ENCODE peak calls at places on chromosomes 7 and 10, in six cellular contexts. A is epithelial cell of esophagus, W is uterus, Q is fibroblast of pulmonary artery, D is progenitor cell of endocrine pancreas, Y is cardiac muscle cell. I is an unnamed sample.

GRCh38 chr10:74177140-74177677 is 26.2 kb downstream of the ADK start:
- DNase-seq in Q (no peak), D (no peak), Y (no peak), W (no peak), A (peak), I (peak)

GRCh38 chr7:77710067-77710466 is 13.8 kb downstream of the RSBN1L start:
- DNase-seq in W (no peak), Y (no peak), D (no peak), Q (no peak), A (no peak), I (no peak)

GRCh38 chr10:59366310-59366709 is 4.0 kb upstream of the FAM13C start:
- DNase-seq in Q (peak), Y (no peak), D (no peak), A (no peak), W (peak), I (no peak)

GRCh38 chr10:42951486-42952251 is 125.2 kb upstream of the RET start:
- DNase-seq in D (peak), Q (peak), W (no peak), Y (peak), A (no peak), I (no peak)

GRCh38 chr7:153509763-153510162 is 542.4 kb upstream of the DPP6 start:
- DNase-seq in W (no peak), D (no peak), A (no peak), Q (no peak), Y (no peak), I (no peak)

GRCh38 chr10:97915761-97916160 is 66.1 kb downstream of the GOLGA7B start:
- DNase-seq in W (no peak), D (no peak), A (no peak), Q (no peak), Y (no peak), I (no peak)

GRCh38 chr7:16649196-16649595 is 3.2 kb downstream of the BZW2 start:
- DNase-seq in D (no peak), W (no peak), Q (peak), Y (no peak), A (peak), I (peak)

GRCh38 chr7:36806897-36807296 is 82.6 kb upstream of the AOAH start:
- DNase-seq in A (no peak), Q (no peak), W (no peak), Y (no peak), D (no peak), I (no peak)

GRCh38 chr10:12719365-12719764 is 282.1 kb downstream of the CCDC3 start:
- DNase-seq in D (no peak), Y (no peak), W (no peak), A (peak), Q (peak), I (peak)

GRCh38 chr10:5557040-5557721 is 32.4 kb downstream of the CALML3 start:
- DNase-seq in D (no peak), Y (no peak), W (peak), A (no peak), Q (no peak), I (no peak)

GRCh38 chr10:122515588-122516231 is 44.8 kb upstream of the DMBT1 start:
- DNase-seq in A (peak), D (no peak), Q (peak), W (no peak), Y (no peak), I (peak)

GRCh38 chr10:119693262-119693957 is 32.4 kb upstream of the INPP5F start:
- DNase-seq in A (no peak), D (no peak), Q (no peak), W (no peak), Y (no peak), I (no peak)

GRCh38 chr7:77983973-77984372 is 185.4 kb downstream of the PHTF2 start:
- DNase-seq in D (no peak), Y (no peak), A (no peak), W (no peak), Q (no peak), I (no peak)

GRCh38 chr7:155402941-155403340 is 55.0 kb upstream of the EN2 start:
- DNase-seq in D (no peak), W (no peak), Y (no peak), A (no peak), Q (no peak), I (no peak)

GRCh38 chr10:32985781-32986350 is 27.8 kb upstream of the ITGB1 start:
- DNase-seq in Y (no peak), W (no peak), A (no peak), Q (peak), D (no peak), I (peak)

GRCh38 chr10:18625906-18626305 is 25.5 kb downstream of the NSUN6 start:
- DNase-seq in Q (no peak), A (no peak), D (no peak), W (no peak), Y (no peak), I (no peak)

GRCh38 chr7:136117539-136117938 is 140.4 kb upstream of the MTPN start:
- DNase-seq in Y (no peak), Q (no peak), W (no peak), D (no peak), A (no peak), I (no peak)

GRCh38 chr7:138543739-138544138 is 83.7 kb downstream of the TRIM24 start:
- DNase-seq in D (no peak), Y (no peak), Q (no peak), A (no peak), W (no peak), I (no peak)

GRCh38 chr10:30894221-30894620 is 137.4 kb downstream of the ZNF438 start:
- DNase-seq in W (no peak), Q (no peak), Y (no peak), D (no peak), A (no peak), I (no peak)

GRCh38 chr7:5597772-5598171 is 174.1 kb upstream of the TNRC18 start:
- DNase-seq in D (no peak), W (no peak), Y (no peak), A (no peak), Q (peak), I (no peak)

GRCh38 chr10:94362360-94363250 is at the start of gene NOC3L:
- DNase-seq in D (peak), Y (peak), Q (peak), W (peak), A (peak), I (peak)

GRCh38 chr10:131778842-131779241 is 122.0 kb upstream of the PPP2R2D start:
- DNase-seq in Y (no peak), D (no peak), W (no peak), Q (no peak), A (no peak), I (no peak)

GRCh38 chr7:129805086-129805719 is 147.6 kb downstream of the UBE2H start:
- DNase-seq in D (no peak), W (no peak), A (no peak), Q (no peak), Y (no peak), I (no peak)

GRCh38 chr7:44980393-44981034 is 1.7 kb upstream of the MYO1G start:
- DNase-seq in A (peak), W (no peak), Y (peak), D (no peak), Q (peak), I (peak)

DNA sequence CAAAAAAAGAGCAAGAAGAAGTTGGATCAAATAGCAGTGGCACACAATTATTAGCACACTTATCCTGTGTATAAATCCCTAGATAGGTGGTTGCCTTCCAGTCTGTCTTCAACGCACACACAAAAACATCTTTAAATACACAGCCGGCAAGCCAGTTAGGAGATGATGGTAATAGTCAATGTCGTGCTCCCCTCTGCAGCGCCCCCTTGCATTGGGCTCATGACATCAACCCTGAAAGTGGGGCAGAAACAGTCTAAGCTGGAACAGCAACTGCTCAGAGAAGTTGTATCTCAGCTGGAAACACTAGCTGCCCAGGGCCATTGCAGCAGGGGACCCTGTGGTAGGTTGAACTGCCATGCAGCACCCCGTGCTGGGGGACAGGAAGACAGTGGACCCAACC is 179.5 kb upstream of the YAE1 start:
- DNase-seq in Q (no peak), A (no peak), Y (no peak), D (no peak), W (no peak), I (no peak)
- TF ChIP-seq CTCF in Q (no peak), A (no peak), Y (no peak), D (no peak), W (no peak), I (no peak)

DNA sequence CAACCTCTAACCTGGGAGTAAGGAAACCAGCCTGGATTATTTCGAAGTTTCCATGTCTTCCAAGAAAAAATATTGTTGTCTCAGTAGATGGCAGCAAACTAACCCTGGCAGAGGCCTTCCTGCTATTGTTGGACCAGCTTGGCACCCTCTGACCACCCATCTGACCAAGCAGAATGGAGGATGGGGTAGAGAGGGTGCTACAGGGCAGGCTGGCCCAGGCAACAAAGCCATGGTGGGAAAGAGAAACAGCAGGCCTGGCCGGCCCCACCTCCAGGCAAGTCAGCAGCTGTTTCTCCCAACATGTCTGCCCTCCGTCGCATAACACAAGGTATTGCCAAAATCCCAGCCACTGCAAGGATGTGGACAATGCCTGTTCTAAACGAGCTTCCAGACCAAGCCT is 95.0 kb downstream of the FAM53B start:
- DNase-seq in Y (no peak), A (peak), D (no peak), W (peak), Q (peak), I (peak)
- TF ChIP-seq CTCF in Y (no peak), A (peak), D (no peak), W (no peak), Q (no peak), I (no peak)

DNA sequence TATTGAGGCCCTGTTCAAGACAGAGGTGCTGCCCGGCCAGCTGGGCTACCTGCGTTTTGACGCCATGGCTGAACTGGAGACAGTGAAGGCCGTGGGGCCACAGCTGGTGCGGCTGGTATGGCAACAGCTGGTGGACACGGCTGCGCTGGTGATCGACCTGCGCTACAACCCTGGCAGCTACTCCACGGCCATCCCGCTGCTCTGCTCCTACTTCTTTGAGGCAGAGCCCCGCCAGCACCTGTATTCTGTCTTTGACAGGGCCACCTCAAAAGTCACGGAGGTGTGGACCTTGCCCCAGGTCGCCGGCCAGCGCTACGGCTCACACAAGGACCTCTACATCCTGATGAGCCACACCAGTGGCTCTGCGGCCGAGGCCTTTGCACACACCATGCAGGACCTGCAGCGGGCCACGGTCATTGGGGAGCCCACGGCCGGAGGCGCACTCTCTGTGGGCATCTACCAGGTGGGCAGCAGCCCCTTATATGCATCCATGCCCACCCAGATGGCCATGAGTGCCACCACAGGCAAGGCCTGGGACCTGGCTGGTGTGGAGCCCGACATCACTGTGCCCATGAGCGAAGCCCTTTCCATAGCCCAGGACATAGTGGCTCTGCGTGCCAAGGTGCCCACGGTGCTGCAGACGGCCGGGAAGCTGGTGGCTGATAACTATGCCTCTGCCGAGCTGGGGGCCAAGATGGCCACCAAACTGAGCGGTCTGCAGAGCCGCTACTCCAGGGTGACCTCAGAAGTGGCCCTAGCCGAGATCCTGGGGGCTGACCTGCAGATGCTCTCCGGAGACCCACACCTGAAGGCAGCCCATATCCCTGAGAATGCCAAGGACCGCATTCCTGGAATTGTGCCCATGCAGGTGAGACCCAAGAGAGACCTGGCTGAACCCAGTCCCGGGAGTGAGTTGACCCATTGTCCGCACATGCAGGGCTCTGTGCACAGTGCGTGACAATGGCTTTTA is 2.8 kb downstream of the RBP3 start:
- DNase-seq in D (no peak), A (no peak), W (no peak), Q (no peak), Y (no peak), I (no peak)
- TF ChIP-seq CTCF in D (no peak), A (no peak), W (no peak), Q (no peak), Y (no peak), I (no peak)

GRCh38 chr7:134788191-134788590 is 8.8 kb downstream of the CALD1 start:
- DNase-seq in A (no peak), Q (peak), D (no peak), W (no peak), Y (no peak), I (no peak)
- TF ChIP-seq CTCF in A (no peak), Q (no peak), D (no peak), W (no peak), Y (no peak), I (no peak)

GRCh38 chr10:23081891-23082290 is 13.5 kb upstream of the MSRB2 start:
- DNase-seq in A (no peak), Y (no peak), D (no peak), Q (peak), W (no peak), I (peak)
- TF ChIP-seq CTCF in A (peak), Y (peak), D (peak), Q (peak), W (no peak), I (no peak)

DNA sequence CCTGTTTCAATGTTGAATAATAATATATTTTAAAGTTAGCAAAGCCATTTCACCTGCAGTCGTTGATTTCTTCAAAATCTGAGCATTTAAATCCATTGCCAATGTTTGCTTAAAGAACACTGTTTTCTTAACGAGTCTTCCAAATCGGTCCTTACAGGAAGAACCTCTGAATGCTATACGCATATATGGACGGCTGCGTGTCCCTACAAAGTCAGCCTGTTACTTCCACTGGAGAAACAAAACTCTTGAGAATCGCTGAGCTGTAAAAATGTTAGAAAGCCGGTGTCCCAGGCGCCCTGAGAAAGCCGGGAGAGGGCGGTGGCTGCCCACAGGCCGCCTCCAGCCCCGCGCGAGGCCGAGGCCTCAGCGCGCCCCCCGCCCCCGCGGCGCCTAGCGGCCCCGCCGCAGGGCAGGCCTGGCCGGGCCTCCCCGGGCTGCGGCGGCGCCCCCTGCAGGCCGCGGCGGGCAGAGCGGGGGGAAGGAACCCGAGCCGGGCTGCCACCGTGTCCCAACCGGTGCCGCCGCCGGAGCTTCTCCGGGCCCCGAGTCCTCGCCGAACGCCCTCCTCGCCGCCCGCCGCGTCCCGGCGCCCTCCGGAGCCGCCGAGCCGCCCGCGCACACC is at the start of gene FHIP2A:
- DNase-seq in Y (peak), D (peak), Q (peak), A (peak), W (peak), I (peak)
- TF ChIP-seq CTCF in Y (peak), D (peak), Q (no peak), A (peak), W (peak), I (peak)

GRCh38 chr7:610141-610530 is 90.5 kb upstream of the PDGFA start:
- DNase-seq in D (no peak), A (no peak), Q (no peak), W (no peak), Y (no peak), I (no peak)
- TF ChIP-seq CTCF in D (no peak), A (no peak), Q (no peak), W (no peak), Y (no peak), I (no peak)